ENCODE peak calls at places on chromosomes 16 and 17, in eight cellular contexts. A, U, O, K, M, Y, Z and I are unnamed samples.

GRCh38 chr16:10514369-10515055 is 65.9 kb downstream of the EMP2 start:
- DNase-seq in A (peak), U (peak), O (no peak), K (no peak), M (peak), Y (peak), Z (peak), I (no peak)

GRCh38 chr17:16294560-16294959 is 58.7 kb downstream of the CENPV start:
- DNase-seq in A (no peak), U (no peak), O (no peak), K (no peak), M (no peak), Y (no peak), Z (no peak), I (no peak)

GRCh38 chr16:11407047-11407982 is 62.1 kb downstream of the RMI2 start:
- DNase-seq in A (peak), U (peak), O (peak), K (no peak), M (peak), Y (peak), Z (peak), I (peak)

GRCh38 chr17:48594412-48595106 is 980 bp upstream of the HOXB5 start:
- DNase-seq in A (no peak), U (no peak), O (no peak), K (no peak), M (no peak), Y (peak), Z (no peak), I (no peak)

GRCh38 chr17:11622468-11622867 is 24.2 kb downstream of the DNAH9 start:
- DNase-seq in A (no peak), U (no peak), O (no peak), K (no peak), M (no peak), Y (no peak), Z (no peak), I (no peak)

GRCh38 chr17:21090889-21091618 is 35.7 kb upstream of the DHRS7B start:
- DNase-seq in A (no peak), U (peak), O (no peak), K (no peak), M (no peak), Y (peak), Z (no peak), I (no peak)

GRCh38 chr17:68296217-68297140 is 5.2 kb downstream of the ARSG start:
- DNase-seq in A (no peak), U (no peak), O (no peak), K (no peak), M (no peak), Y (no peak), Z (no peak), I (no peak)

GRCh38 chr16:12162151-12162559 is 185.6 kb downstream of the SNX29 start:
- DNase-seq in A (no peak), U (peak), O (no peak), K (no peak), M (no peak), Y (peak), Z (no peak), I (no peak)

GRCh38 chr16:20613471-20613887 is 37.3 kb upstream of the ACSM2B start:
- DNase-seq in A (no peak), U (no peak), O (no peak), K (no peak), M (no peak), Y (no peak), Z (no peak), I (no peak)

GRCh38 chr17:82317394-82318168 is at the start of gene CD7:
- DNase-seq in A (no peak), U (no peak), O (no peak), K (no peak), M (no peak), Y (no peak), Z (no peak), I (no peak)

GRCh38 chr17:6508519-6509294 is 47.6 kb downstream of the PITPNM3 start:
- DNase-seq in A (no peak), U (no peak), O (no peak), K (no peak), M (no peak), Y (no peak), Z (no peak), I (no peak)

GRCh38 chr17:44102845-44103622 is 20.4 kb downstream of the HDAC5 start:
- DNase-seq in A (no peak), U (no peak), O (no peak), K (no peak), M (no peak), Y (no peak), Z (no peak), I (no peak)

GRCh38 chr16:76729525-76729924 is 452.3 kb downstream of the CNTNAP4 start:
- DNase-seq in A (peak), U (peak), O (no peak), K (no peak), M (no peak), Y (peak), Z (no peak), I (no peak)

GRCh38 chr17:50264263-50265113 is 9.8 kb upstream of the TMEM92 start:
- DNase-seq in A (peak), U (no peak), O (no peak), K (no peak), M (no peak), Y (no peak), Z (no peak), I (peak)

GRCh38 chr16:15606521-15607220 is 36.3 kb downstream of the MARF1 start:
- DNase-seq in A (no peak), U (no peak), O (no peak), K (no peak), M (no peak), Y (no peak), Z (no peak), I (no peak)

GRCh38 chr16:67166035-67166882 is 1.7 kb downstream of the HSF4 start:
- DNase-seq in A (no peak), U (no peak), O (no peak), K (no peak), M (no peak), Y (no peak), Z (no peak), I (no peak)

GRCh38 chr17:44320066-44320465 is 4.6 kb downstream of the SLC25A39 start:
- DNase-seq in A (no peak), U (no peak), O (no peak), K (no peak), M (no peak), Y (no peak), Z (no peak), I (no peak)

GRCh38 chr16:57642368-57643135 is 14.1 kb downstream of the ADGRG1 start:
- DNase-seq in A (no peak), U (no peak), O (no peak), K (no peak), M (no peak), Y (no peak), Z (no peak), I (no peak)

GRCh38 chr17:63125987-63126386 is 160.0 kb downstream of the TANC2 start:
- DNase-seq in A (no peak), U (no peak), O (no peak), K (no peak), M (no peak), Y (no peak), Z (no peak), I (no peak)

GRCh38 chr17:48497103-48497502 is 33.7 kb downstream of the HOXB1 start:
- DNase-seq in A (peak), U (no peak), O (no peak), K (no peak), M (no peak), Y (peak), Z (no peak), I (no peak)

GRCh38 chr16:82900611-82901010 is 273.8 kb downstream of the CDH13 start:
- DNase-seq in A (no peak), U (no peak), O (no peak), K (no peak), M (no peak), Y (no peak), Z (no peak), I (no peak)

GRCh38 chr16:10308305-10309193 is 77.3 kb upstream of the ATF7IP2 start:
- DNase-seq in A (no peak), U (no peak), O (no peak), K (no peak), M (no peak), Y (no peak), Z (no peak), I (no peak)

GRCh38 chr16:10562361-10562899 is 18.0 kb downstream of the EMP2 start:
- DNase-seq in A (no peak), U (no peak), O (no peak), K (no peak), M (no peak), Y (no peak), Z (no peak), I (no peak)

GRCh38 chr16:56872863-56873391 is 7.9 kb downstream of the SLC12A3 start:
- DNase-seq in A (no peak), U (no peak), O (no peak), K (no peak), M (no peak), Y (no peak), Z (no peak), I (no peak)

GRCh38 chr17:19398301-19399181 is 11.6 kb upstream of the MFAP4 start:
- DNase-seq in A (peak), U (peak), O (peak), K (peak), M (no peak), Y (peak), Z (no peak), I (no peak)

GRCh38 chr17:57138956-57139576 is 54.0 kb downstream of the AKAP1 start:
- DNase-seq in A (peak), U (peak), O (no peak), K (no peak), M (no peak), Y (peak), Z (no peak), I (no peak)

GRCh38 chr16:64196444-64196843 is 925.4 kb downstream of the CDH11 start:
- DNase-seq in A (peak), U (peak), O (no peak), K (no peak), M (no peak), Y (peak), Z (peak), I (no peak)

GRCh38 chr17:40551091-40551873 is 14.0 kb downstream of the CCR7 start:
- DNase-seq in A (peak), U (peak), O (peak), K (peak), M (peak), Y (peak), Z (peak), I (no peak)

GRCh38 chr17:14331200-14331981 is 30.5 kb downstream of the HS3ST3B1 start:
- DNase-seq in A (no peak), U (no peak), O (no peak), K (no peak), M (no peak), Y (no peak), Z (no peak), I (no peak)

GRCh38 chr16:89187337-89188063 is 12.8 kb downstream of the SLC22A31 start:
- DNase-seq in A (peak), U (peak), O (no peak), K (peak), M (no peak), Y (peak), Z (no peak), I (no peak)

GRCh38 chr16:28876973-28877641 is 1.2 kb upstream of the ATP2A1 start:
- DNase-seq in A (no peak), U (no peak), O (no peak), K (no peak), M (no peak), Y (no peak), Z (no peak), I (no peak)
- TF ChIP-seq CTCF in A (no peak), U (no peak), O (no peak), K (no peak), M (no peak), Y (no peak), Z (no peak), I (no peak)

GRCh38 chr17:33779399-33779697 is 475.7 kb upstream of the CCL2 start:
- DNase-seq in A (no peak), U (no peak), O (no peak), K (no peak), M (no peak), Y (no peak), Z (no peak), I (no peak)
- TF ChIP-seq CTCF in A (no peak), U (no peak), O (no peak), K (no peak), M (no peak), Y (no peak), Z (no peak), I (no peak)

GRCh38 chr17:46837521-46837920 is 13.9 kb upstream of the WNT9B start:
- DNase-seq in A (no peak), U (no peak), O (no peak), K (no peak), M (no peak), Y (no peak), Z (no peak), I (no peak)

GRCh38 chr17:46842835-46843234 is 8.5 kb upstream of the WNT9B start:
- DNase-seq in A (peak), U (no peak), O (no peak), K (no peak), M (no peak), Y (no peak), Z (no peak), I (no peak)

GRCh38 chr17:46836500-46836899 is 14.9 kb upstream of the WNT9B start:
- DNase-seq in A (peak), U (no peak), O (no peak), K (no peak), M (no peak), Y (no peak), Z (no peak), I (no peak)

GRCh38 chr17:46839211-46839610 is 12.2 kb upstream of the WNT9B start:
- DNase-seq in A (no peak), U (no peak), O (no peak), K (no peak), M (no peak), Y (no peak), Z (no peak), I (no peak)

GRCh38 chr17:46841561-46842379 is 9.6 kb upstream of the WNT9B start:
- DNase-seq in A (no peak), U (no peak), O (no peak), K (no peak), M (peak), Y (no peak), Z (no peak), I (peak)
- TF ChIP-seq CTCF in A (no peak), U (peak), O (peak), K (peak), M (peak), Y (peak), Z (peak), I (peak)

GRCh38 chr16:6356881-6357280 is 975.8 kb upstream of the RBFOX1 start:
- DNase-seq in A (no peak), U (no peak), O (no peak), K (no peak), M (no peak), Y (no peak), Z (no peak), I (no peak)
- TF ChIP-seq CTCF in A (no peak), U (no peak), O (no peak), K (no peak), M (no peak), Y (no peak), Z (no peak), I (no peak)

GRCh38 chr16:73743665-73744496 is 552.7 kb upstream of the PSMD7 start:
- DNase-seq in A (no peak), U (no peak), O (no peak), K (no peak), M (no peak), Y (peak), Z (no peak), I (no peak)
- TF ChIP-seq CTCF in A (no peak), U (no peak), O (no peak), K (no peak), M (no peak), Y (no peak), Z (no peak), I (peak)

GRCh38 chr17:2053380-2054261 is 1.3 kb upstream of the HIC1 start:
- DNase-seq in A (peak), U (peak), O (peak), K (peak), M (peak), Y (peak), Z (no peak), I (no peak)
- TF ChIP-seq CTCF in A (peak), U (peak), O (peak), K (peak), M (peak), Y (peak), Z (peak), I (peak)

GRCh38 chr17:73420897-73421296 is 109.1 kb upstream of the CDC42EP4 start:
- DNase-seq in A (peak), U (peak), O (no peak), K (no peak), M (peak), Y (no peak), Z (no peak), I (no peak)
- TF ChIP-seq CTCF in A (peak), U (peak), O (no peak), K (no peak), M (peak), Y (no peak), Z (peak), I (no peak)

GRCh38 chr16:81140930-81141780 is 45.0 kb upstream of the GCSH start:
- DNase-seq in A (no peak), U (peak), O (no peak), K (no peak), M (no peak), Y (no peak), Z (no peak), I (no peak)
- TF ChIP-seq CTCF in A (no peak), U (peak), O (no peak), K (no peak), M (peak), Y (no peak), Z (peak), I (no peak)

DNA sequence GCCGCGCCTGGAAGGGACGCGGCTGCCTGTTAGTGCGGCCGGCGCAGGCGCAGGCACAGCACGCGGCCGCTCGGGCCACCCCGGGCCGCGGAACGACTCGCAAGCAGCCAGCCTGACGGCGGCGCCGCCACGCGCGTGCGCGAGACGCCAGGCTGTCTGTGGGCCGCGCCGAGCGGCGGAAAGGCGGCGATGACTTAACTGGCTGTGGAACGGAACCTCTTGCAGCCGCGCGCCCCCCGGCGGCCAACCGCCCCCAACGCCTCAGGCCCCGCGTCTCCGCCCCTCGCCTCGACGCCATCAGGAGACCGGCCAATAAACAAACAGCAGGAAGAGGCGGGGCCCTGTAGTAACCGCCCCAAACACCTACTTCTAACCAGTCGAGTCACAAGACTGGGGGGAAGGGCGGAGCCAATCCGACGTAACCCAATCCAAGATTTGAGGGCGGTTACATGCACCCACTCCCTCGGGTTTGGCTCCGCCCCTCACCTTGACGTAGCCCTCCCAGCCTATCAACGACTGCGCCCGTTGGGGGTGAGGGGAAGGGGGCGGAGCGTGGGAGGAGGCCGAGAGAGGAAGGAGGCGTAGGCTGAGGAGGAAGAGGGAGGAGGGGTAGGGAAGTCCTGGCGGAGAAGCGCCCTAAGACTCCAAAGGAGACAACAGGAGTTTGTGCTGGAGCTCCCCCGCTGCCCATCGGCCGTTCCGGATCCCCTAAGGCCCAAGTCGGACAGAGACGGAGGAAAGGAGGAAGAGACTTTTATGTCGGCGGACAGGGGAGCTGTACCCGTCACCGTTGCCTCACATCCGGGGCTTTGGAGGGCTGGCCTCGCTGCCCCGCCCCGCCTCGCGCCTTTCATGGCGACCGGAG is at the start of gene FBRS:
- DNase-seq in A (peak), U (peak), O (peak), K (peak), M (peak), Y (peak), Z (peak), I (peak)
- TF ChIP-seq CTCF in A (peak), U (peak), O (peak), K (peak), M (peak), Y (peak), Z (peak), I (peak)